ENCODE peak calls at places on chromosomes 1 and 21, in eight cellular contexts. One of them, this sample, is unnamed.

GRCh38 chr1:220710333-220710732 is 20.2 kb downstream of the C1orf115 start:
- DNase-seq in dorsolateral prefrontal cortex: no peak
- DNase-seq in body of pancreas: no peak
- DNase-seq in stomach: no peak
- DNase-seq in K562: no peak
- DNase-seq in IMR-90: no peak
- DNase-seq in upper lobe of right lung: no peak
- DNase-seq in naive thymus-derived CD4-positive, alpha-beta T cell: no peak
- DNase-seq in this sample: no peak

GRCh38 chr1:151909167-151910149 is at the start of gene THEM4:
- DNase-seq in naive thymus-derived CD4-positive, alpha-beta T cell: peak; percentile 81
- DNase-seq in IMR-90: peak; percentile 96
- DNase-seq in K562: peak; percentile 95
- DNase-seq in stomach: peak; percentile 98
- DNase-seq in upper lobe of right lung: peak; percentile 100
- DNase-seq in body of pancreas: peak; percentile 98
- DNase-seq in dorsolateral prefrontal cortex: peak; percentile 92
- DNase-seq in this sample: peak; percentile 98

GRCh38 chr1:5644281-5645134 is 347.7 kb downstream of the NPHP4 start:
- DNase-seq in stomach: peak; percentile 10
- DNase-seq in naive thymus-derived CD4-positive, alpha-beta T cell: no peak
- DNase-seq in body of pancreas: no peak
- DNase-seq in dorsolateral prefrontal cortex: peak; percentile 16
- DNase-seq in K562: no peak
- DNase-seq in IMR-90: no peak
- DNase-seq in upper lobe of right lung: no peak
- DNase-seq in this sample: peak; percentile 39

GRCh38 chr21:35309316-35309715 is 260.2 kb upstream of the RUNX1 start:
- DNase-seq in naive thymus-derived CD4-positive, alpha-beta T cell: no peak
- DNase-seq in dorsolateral prefrontal cortex: no peak
- DNase-seq in K562: no peak
- DNase-seq in IMR-90: no peak
- DNase-seq in body of pancreas: no peak
- DNase-seq in upper lobe of right lung: no peak
- DNase-seq in stomach: no peak
- DNase-seq in this sample: no peak

GRCh38 chr21:44466351-44466954 is 11.1 kb downstream of the LRRC3 start:
- DNase-seq in IMR-90: no peak
- DNase-seq in body of pancreas: no peak
- DNase-seq in K562: no peak
- DNase-seq in upper lobe of right lung: no peak
- DNase-seq in stomach: no peak
- DNase-seq in dorsolateral prefrontal cortex: no peak
- DNase-seq in naive thymus-derived CD4-positive, alpha-beta T cell: no peak
- DNase-seq in this sample: no peak

GRCh38 chr1:152725261-152725660 is 17.3 kb downstream of the LCE4A start:
- DNase-seq in body of pancreas: no peak
- DNase-seq in IMR-90: no peak
- DNase-seq in dorsolateral prefrontal cortex: no peak
- DNase-seq in K562: no peak
- DNase-seq in stomach: no peak
- DNase-seq in upper lobe of right lung: no peak
- DNase-seq in naive thymus-derived CD4-positive, alpha-beta T cell: no peak
- DNase-seq in this sample: no peak

GRCh38 chr1:5269901-5270300 is 615.5 kb downstream of the AJAP1 start:
- DNase-seq in K562: no peak
- DNase-seq in IMR-90: no peak
- DNase-seq in stomach: no peak
- DNase-seq in naive thymus-derived CD4-positive, alpha-beta T cell: no peak
- DNase-seq in upper lobe of right lung: no peak
- DNase-seq in body of pancreas: no peak
- DNase-seq in dorsolateral prefrontal cortex: no peak
- DNase-seq in this sample: no peak

GRCh38 chr1:113874017-113874879 is 2.7 kb upstream of the PTPN22 start:
- DNase-seq in dorsolateral prefrontal cortex: no peak
- DNase-seq in upper lobe of right lung: no peak
- DNase-seq in stomach: no peak
- DNase-seq in IMR-90: peak; percentile 8
- DNase-seq in naive thymus-derived CD4-positive, alpha-beta T cell: no peak
- DNase-seq in K562: peak; percentile 60
- DNase-seq in body of pancreas: peak; percentile 57
- DNase-seq in this sample: no peak

GRCh38 chr1:117590273-117590925 is 15.4 kb upstream of the TENT5C start:
- DNase-seq in stomach: peak; percentile 70
- DNase-seq in naive thymus-derived CD4-positive, alpha-beta T cell: no peak
- DNase-seq in upper lobe of right lung: peak; percentile 44
- DNase-seq in body of pancreas: peak; percentile 84
- DNase-seq in dorsolateral prefrontal cortex: no peak
- DNase-seq in K562: no peak
- DNase-seq in IMR-90: peak; percentile 12
- DNase-seq in this sample: no peak

GRCh38 chr1:65471901-65472332 is 51.4 kb downstream of the LEPR start:
- DNase-seq in naive thymus-derived CD4-positive, alpha-beta T cell: no peak
- DNase-seq in upper lobe of right lung: no peak
- DNase-seq in stomach: no peak
- DNase-seq in IMR-90: no peak
- DNase-seq in dorsolateral prefrontal cortex: no peak
- DNase-seq in body of pancreas: no peak
- DNase-seq in K562: no peak
- DNase-seq in this sample: no peak

GRCh38 chr1:215749423-215749822 is 182.3 kb downstream of the KCTD3 start:
- DNase-seq in K562: no peak
- DNase-seq in naive thymus-derived CD4-positive, alpha-beta T cell: no peak
- DNase-seq in stomach: no peak
- DNase-seq in body of pancreas: no peak
- DNase-seq in IMR-90: peak; percentile 90
- DNase-seq in upper lobe of right lung: no peak
- DNase-seq in dorsolateral prefrontal cortex: no peak
- DNase-seq in this sample: no peak

GRCh38 chr1:45303582-45304310 is 22.9 kb upstream of the HPDL start:
- DNase-seq in upper lobe of right lung: peak; percentile 100
- DNase-seq in K562: peak; percentile 99
- DNase-seq in body of pancreas: peak; percentile 99
- DNase-seq in naive thymus-derived CD4-positive, alpha-beta T cell: peak; percentile 86
- DNase-seq in IMR-90: peak; percentile 96
- DNase-seq in dorsolateral prefrontal cortex: peak; percentile 98
- DNase-seq in stomach: peak; percentile 99
- DNase-seq in this sample: peak; percentile 96

GRCh38 chr1:70963374-70963773 is 84.2 kb downstream of the PTGER3 start:
- DNase-seq in IMR-90: no peak
- DNase-seq in K562: no peak
- DNase-seq in body of pancreas: no peak
- DNase-seq in upper lobe of right lung: no peak
- DNase-seq in naive thymus-derived CD4-positive, alpha-beta T cell: no peak
- DNase-seq in stomach: no peak
- DNase-seq in dorsolateral prefrontal cortex: no peak
- DNase-seq in this sample: no peak

DNA sequence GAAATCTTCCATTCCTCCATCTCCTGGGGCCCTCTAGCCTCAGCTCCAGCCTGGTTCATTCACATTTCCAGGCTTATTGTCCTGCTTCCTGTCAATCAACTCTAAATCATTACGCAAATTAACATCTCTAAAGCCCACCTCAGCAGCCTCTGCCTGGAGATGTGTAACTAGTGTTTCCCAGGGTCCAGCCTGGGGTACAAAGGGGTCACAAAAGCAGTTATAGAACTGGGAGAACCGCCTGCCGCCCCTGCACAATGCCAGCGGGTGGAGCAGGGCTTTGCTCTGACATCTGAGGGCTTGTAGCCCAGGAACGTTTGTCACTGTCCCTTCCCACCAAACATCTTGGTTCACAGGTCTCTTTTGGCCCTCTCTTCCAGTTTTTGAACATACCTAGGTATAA is 373.5 kb downstream of the RRAGC start:
- DNase-seq in upper lobe of right lung: no peak
- DNase-seq in dorsolateral prefrontal cortex: no peak
- DNase-seq in K562: no peak
- DNase-seq in IMR-90: no peak
- DNase-seq in body of pancreas: no peak
- DNase-seq in stomach: no peak
- DNase-seq in naive thymus-derived CD4-positive, alpha-beta T cell: no peak
- DNase-seq in this sample: no peak
- H3K4me3 ChIP-seq in upper lobe of right lung: no peak overlapping the region
- H3K4me3 ChIP-seq in dorsolateral prefrontal cortex: no peak overlapping the region
- H3K4me3 ChIP-seq in K562: no peak overlapping the region
- H3K4me3 ChIP-seq in IMR-90: no peak overlapping the region
- H3K4me3 ChIP-seq in body of pancreas: no peak overlapping the region
- H3K4me3 ChIP-seq in stomach: no peak overlapping the region
- H3K4me3 ChIP-seq in naive thymus-derived CD4-positive, alpha-beta T cell: no peak overlapping the region
- H3K4me3 ChIP-seq in this sample: no peak overlapping the region

DNA sequence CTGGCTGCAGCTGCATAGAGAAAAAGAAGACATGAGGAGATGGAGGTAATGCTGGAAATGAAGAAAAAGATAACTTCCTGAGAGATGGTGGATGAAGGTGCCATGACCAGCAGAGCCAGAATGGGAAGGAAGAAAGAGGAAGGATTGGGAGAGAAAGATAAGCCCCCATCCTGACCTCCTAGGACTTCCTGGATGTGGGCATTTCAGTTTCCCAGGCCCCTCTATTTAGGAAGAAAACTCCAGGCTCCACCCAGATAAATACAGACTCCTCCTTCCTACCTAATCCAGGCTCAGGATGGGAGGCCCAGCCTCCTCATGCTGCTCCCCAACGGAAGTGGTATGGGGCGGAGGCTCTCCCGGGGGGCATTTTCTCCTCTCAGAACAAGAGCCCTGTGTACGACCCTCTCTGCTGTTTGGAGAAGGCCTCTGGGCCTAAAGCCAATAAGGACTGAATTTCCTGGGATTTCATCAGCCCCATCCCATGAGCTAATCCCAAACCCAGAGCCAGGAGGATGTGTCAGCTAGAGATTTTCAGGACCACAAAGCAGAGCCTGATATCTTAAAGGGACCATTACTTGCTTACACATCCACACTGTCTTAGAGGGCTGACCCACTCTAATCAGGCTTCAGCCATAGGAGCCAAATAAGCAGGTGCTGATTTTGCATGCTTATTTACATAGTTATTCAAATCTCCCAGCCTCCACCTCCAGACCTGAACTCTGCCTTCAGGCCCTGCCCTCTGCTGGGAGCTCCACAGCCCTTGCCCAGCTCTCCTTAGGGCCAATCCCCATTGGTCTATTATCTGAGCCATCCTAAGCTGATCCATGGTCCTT is 5.1 kb upstream of the ARHGEF2 start:
- DNase-seq in naive thymus-derived CD4-positive, alpha-beta T cell: no peak
- DNase-seq in body of pancreas: no peak
- DNase-seq in upper lobe of right lung: no peak
- DNase-seq in dorsolateral prefrontal cortex: no peak
- DNase-seq in IMR-90: peak; percentile 99
- DNase-seq in K562: no peak
- DNase-seq in stomach: no peak
- DNase-seq in this sample: peak; percentile 90
- H3K27ac ChIP-seq in naive thymus-derived CD4-positive, alpha-beta T cell: peak overlapping the region; percentile 90
- H3K27ac ChIP-seq in body of pancreas: peak overlapping the region; percentile 24
- H3K27ac ChIP-seq in upper lobe of right lung: peak overlapping the region; percentile 93
- H3K27ac ChIP-seq in dorsolateral prefrontal cortex: peak overlapping the region; percentile 54
- H3K27ac ChIP-seq in IMR-90: peak overlapping the region; percentile 99
- H3K27ac ChIP-seq in K562: peak overlapping the region; percentile 93
- H3K27ac ChIP-seq in stomach: peak overlapping the region; percentile 42
- H3K27ac ChIP-seq in this sample: peak overlapping the region; percentile 96

DNA sequence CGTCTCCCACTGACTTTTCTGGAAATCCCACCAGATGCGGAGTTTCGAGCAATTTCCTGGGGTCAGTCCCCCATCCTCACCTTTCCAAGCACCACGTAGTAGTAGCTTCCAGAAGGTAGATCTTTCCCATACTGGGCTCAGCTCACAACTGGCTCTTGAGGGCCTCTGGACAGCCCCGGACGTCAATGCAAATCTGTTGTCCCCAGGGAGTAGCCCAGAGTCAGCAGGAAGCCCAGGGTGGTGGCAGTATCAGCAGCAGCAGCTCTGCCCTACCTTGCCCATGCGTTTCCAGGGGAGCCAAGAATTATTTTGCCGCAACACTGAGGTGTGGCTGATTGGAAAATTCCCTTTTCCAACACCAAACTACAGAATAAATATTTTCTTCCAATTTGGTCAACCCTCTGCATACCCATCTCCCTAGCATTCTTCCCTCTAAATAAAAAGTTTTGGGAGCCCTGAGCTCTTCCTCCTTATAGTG is 70.3 kb downstream of the CD46 start:
- DNase-seq in naive thymus-derived CD4-positive, alpha-beta T cell: no peak
- DNase-seq in dorsolateral prefrontal cortex: no peak
- DNase-seq in upper lobe of right lung: peak; percentile 48
- DNase-seq in body of pancreas: no peak
- DNase-seq in IMR-90: no peak
- DNase-seq in K562: no peak
- DNase-seq in stomach: no peak
- DNase-seq in this sample: no peak
- H3K4me3 ChIP-seq in naive thymus-derived CD4-positive, alpha-beta T cell: peak overlapping the region; percentile 87
- H3K4me3 ChIP-seq in dorsolateral prefrontal cortex: peak overlapping the region; percentile 96
- H3K4me3 ChIP-seq in upper lobe of right lung: peak overlapping the region; percentile 71
- H3K4me3 ChIP-seq in body of pancreas: peak overlapping the region; percentile 13
- H3K4me3 ChIP-seq in IMR-90: no peak overlapping the region
- H3K4me3 ChIP-seq in K562: no peak overlapping the region
- H3K4me3 ChIP-seq in stomach: peak overlapping the region; percentile 77
- H3K4me3 ChIP-seq in this sample: no peak overlapping the region

GRCh38 chr1:36182734-36183133 is 26.8 kb downstream of the MAP7D1 start:
- DNase-seq in K562: no peak
- DNase-seq in IMR-90: no peak
- DNase-seq in naive thymus-derived CD4-positive, alpha-beta T cell: no peak
- DNase-seq in body of pancreas: no peak
- DNase-seq in upper lobe of right lung: no peak
- DNase-seq in stomach: no peak
- DNase-seq in dorsolateral prefrontal cortex: no peak
- DNase-seq in this sample: no peak
- H3K27ac ChIP-seq in K562: no peak overlapping the region
- H3K27ac ChIP-seq in IMR-90: no peak overlapping the region
- H3K27ac ChIP-seq in naive thymus-derived CD4-positive, alpha-beta T cell: peak overlapping the region; percentile 3
- H3K27ac ChIP-seq in body of pancreas: no peak overlapping the region
- H3K27ac ChIP-seq in upper lobe of right lung: no peak overlapping the region
- H3K27ac ChIP-seq in stomach: peak overlapping the region; percentile 56
- H3K27ac ChIP-seq in dorsolateral prefrontal cortex: peak overlapping the region; percentile 40
- H3K27ac ChIP-seq in this sample: peak overlapping the region; percentile 26